ENCODE peak calls at places on chromosomes 2 and 18, in five cellular contexts. E, D, T, B and C are unnamed samples.

GRCh38 chr2:163347982-163348842 is 387.6 kb downstream of the FIGN start:
- DNase-seq in E (peak), D (peak), T (peak), B (peak), C (no peak)

GRCh38 chr2:40668435-40668834 is 216.5 kb upstream of the SLC8A1 start:
- DNase-seq in E (no peak), D (no peak), T (no peak), B (no peak), C (no peak)

GRCh38 chr2:189762551-189763298 is at the start of gene OSGEPL1:
- DNase-seq in E (peak), D (peak), T (peak), B (peak), C (peak)

GRCh38 chr18:5879479-5879882 is 15.8 kb downstream of the TMEM200C start:
- DNase-seq in E (no peak), D (no peak), T (no peak), B (peak), C (no peak)

GRCh38 chr2:163173591-163173990 is 335.0 kb upstream of the KCNH7 start:
- DNase-seq in E (no peak), D (no peak), T (no peak), B (no peak), C (no peak)

GRCh38 chr2:55843096-55843991 is 80.2 kb downstream of the EFEMP1 start:
- DNase-seq in E (no peak), D (no peak), T (no peak), B (peak), C (peak)

GRCh38 chr2:166180951-166181812 is 53.4 kb upstream of the SCN1A start:
- DNase-seq in E (no peak), D (peak), T (peak), B (peak), C (no peak)

GRCh38 chr18:13551841-13552733 is 174.3 kb downstream of the FAM210A start:
- DNase-seq in E (no peak), D (no peak), T (no peak), B (no peak), C (no peak)

GRCh38 chr2:179129574-179130238 is 79.8 kb upstream of the CCDC141 start:
- DNase-seq in E (no peak), D (no peak), T (no peak), B (no peak), C (no peak)

GRCh38 chr2:213545481-213545880 is 261.2 kb downstream of the SPAG16 start:
- DNase-seq in E (no peak), D (no peak), T (no peak), B (no peak), C (no peak)

GRCh38 chr18:61765097-61765496 is 127.7 kb downstream of the RNF152 start:
- DNase-seq in E (no peak), D (no peak), T (no peak), B (peak), C (no peak)

GRCh38 chr2:35651688-35652323 is 703.8 kb upstream of the CRIM1 start:
- DNase-seq in E (no peak), D (no peak), T (no peak), B (no peak), C (peak)

GRCh38 chr2:238700122-238700457 is 147.8 kb upstream of the TWIST2 start:
- DNase-seq in E (peak), D (no peak), T (no peak), B (no peak), C (no peak)

GRCh38 chr2:158725496-158725895 is 69.6 kb upstream of the DAPL1 start:
- DNase-seq in E (no peak), D (no peak), T (no peak), B (no peak), C (no peak)

GRCh38 chr18:54787098-54787497 is 41.2 kb upstream of the RAB27B start:
- DNase-seq in E (no peak), D (no peak), T (no peak), B (no peak), C (no peak)

GRCh38 chr2:85179541-85179940 is 46.3 kb downstream of the TCF7L1 start:
- DNase-seq in E (no peak), D (no peak), T (no peak), B (no peak), C (no peak)

GRCh38 chr18:63162271-63163014 is 157.1 kb downstream of the BCL2 start:
- DNase-seq in E (no peak), D (no peak), T (no peak), B (no peak), C (no peak)

GRCh38 chr2:70525032-70525431 is 28.6 kb downstream of the TGFA start:
- DNase-seq in E (no peak), D (no peak), T (no peak), B (no peak), C (no peak)

GRCh38 chr18:62030091-62030985 is 137.5 kb upstream of the RNF152 start:
- DNase-seq in E (no peak), D (no peak), T (no peak), B (peak), C (no peak)

GRCh38 chr2:37180006-37180639 is 8.3 kb downstream of the SULT6B1 start:
- DNase-seq in E (peak), D (no peak), T (no peak), B (no peak), C (no peak)

GRCh38 chr2:8679827-8680731 is 1.8 kb upstream of the ID2 start:
- DNase-seq in E (no peak), D (no peak), T (peak), B (no peak), C (no peak)

GRCh38 chr2:136253288-136254004 is 135.5 kb upstream of the CXCR4 start:
- DNase-seq in E (no peak), D (peak), T (no peak), B (no peak), C (no peak)

GRCh38 chr2:45746888-45747287 is 95.4 kb downstream of the PRKCE start:
- DNase-seq in E (no peak), D (no peak), T (no peak), B (no peak), C (no peak)

GRCh38 chr2:169933124-169933711 is 106.0 kb downstream of the UBR3 start:
- DNase-seq in E (no peak), D (no peak), T (no peak), B (no peak), C (peak)

GRCh38 chr2:23286765-23287155 is 98.2 kb upstream of the KLHL29 start:
- DNase-seq in E (peak), D (no peak), T (no peak), B (peak), C (no peak)

GRCh38 chr2:61710711-61711110 is 143.1 kb downstream of the FAM161A start:
- DNase-seq in E (peak), D (no peak), T (no peak), B (no peak), C (no peak)

GRCh38 chr2:191678437-191679110 is 638 bp downstream of the NABP1 start:
- DNase-seq in E (no peak), D (peak), T (peak), B (no peak), C (no peak)

GRCh38 chr2:85578243-85579180 is 1.1 kb downstream of the VAMP8 start:
- DNase-seq in E (no peak), D (peak), T (peak), B (no peak), C (no peak)

GRCh38 chr2:11234309-11234708 is 79.0 kb downstream of the SLC66A3 start:
- DNase-seq in E (no peak), D (no peak), T (no peak), B (no peak), C (no peak)

GRCh38 chr2:227853765-227854271 is 17.6 kb upstream of the DAW1 start:
- DNase-seq in E (no peak), D (no peak), T (no peak), B (no peak), C (no peak)

GRCh38 chr2:99183025-99183424 is 2.0 kb downstream of the MRPL30 start:
- DNase-seq in E (no peak), D (no peak), T (no peak), B (no peak), C (peak)

GRCh38 chr2:142841788-142842187 is 35.7 kb upstream of the KYNU start:
- DNase-seq in E (no peak), D (no peak), T (no peak), B (no peak), C (no peak)

GRCh38 chr18:51028201-51028805 is 1.7 kb upstream of the SMAD4 start:
- DNase-seq in E (no peak), D (no peak), T (no peak), B (no peak), C (no peak)

GRCh38 chr2:177030391-177031000 is 182.1 kb upstream of the HNRNPA3 start:
- DNase-seq in E (no peak), D (no peak), T (no peak), B (no peak), C (no peak)

GRCh38 chr2:120379916-120380893 is 34.3 kb downstream of the INHBB start:
- DNase-seq in E (no peak), D (peak), T (no peak), B (no peak), C (no peak)

GRCh38 chr2:19708776-19709175 is 193.0 kb downstream of the TTC32 start:
- DNase-seq in E (no peak), D (no peak), T (no peak), B (no peak), C (no peak)

GRCh38 chr2:22855081-22855480 is 529.9 kb upstream of the KLHL29 start:
- DNase-seq in E (no peak), D (no peak), T (no peak), B (no peak), C (no peak)

GRCh38 chr2:120436885-120437603 is 91.1 kb downstream of the INHBB start:
- DNase-seq in E (no peak), D (no peak), T (no peak), B (peak), C (peak)

GRCh38 chr2:177329035-177329434 is 63.5 kb upstream of the AGPS start:
- DNase-seq in E (no peak), D (no peak), T (no peak), B (no peak), C (no peak)

DNA sequence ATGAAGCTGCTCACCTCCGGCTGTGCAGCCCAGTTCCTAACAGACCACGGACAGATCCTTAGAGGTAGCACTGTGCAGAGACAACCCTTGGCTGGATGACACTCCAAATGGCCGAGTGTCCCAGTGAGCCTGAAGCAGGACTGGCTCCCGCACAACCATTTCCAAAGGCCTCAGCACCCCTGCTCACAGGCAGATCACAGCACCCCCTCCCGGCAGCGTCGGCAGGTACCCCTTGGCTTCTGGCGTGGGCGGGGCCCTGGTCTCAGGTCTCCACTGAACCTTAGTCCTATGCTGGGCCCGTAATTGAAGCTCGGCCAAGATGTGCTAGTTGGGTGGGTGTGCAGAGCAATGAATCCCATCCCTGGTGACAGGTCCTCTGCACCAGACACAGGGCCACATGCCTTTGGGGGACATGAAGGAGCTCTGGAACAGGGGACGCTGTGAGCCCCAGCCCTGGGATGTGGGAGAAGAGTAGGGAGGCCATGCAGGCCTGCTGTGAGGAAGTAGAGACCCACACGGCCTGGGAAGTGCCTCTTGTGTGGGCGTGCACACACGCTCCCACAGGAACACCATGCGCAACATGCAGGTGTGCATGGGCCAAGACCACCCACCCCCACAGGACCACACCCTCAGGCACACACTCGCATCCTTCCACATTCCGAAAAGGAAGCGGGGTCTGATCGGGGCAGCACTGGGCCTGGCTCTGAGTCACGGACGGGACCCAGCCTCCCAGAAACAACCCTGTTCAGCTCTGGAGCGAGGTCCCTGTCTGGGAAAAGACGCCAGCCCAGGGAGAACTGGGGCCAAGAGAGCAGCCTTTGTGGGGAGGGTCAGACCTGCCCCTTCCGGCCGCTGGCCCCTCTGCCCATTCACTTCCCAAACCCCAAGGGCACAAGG is 2.8 kb downstream of the DUSP2 start:
- DNase-seq in E (no peak), D (peak), T (peak), B (no peak), C (no peak)
- TF ChIP-seq CTCF in E (no peak), D (no peak), T (no peak), B (no peak), C (no peak)

GRCh38 chr2:48346124-48346536 is 183.8 kb upstream of the STON1 start:
- DNase-seq in E (no peak), D (no peak), T (no peak), B (peak), C (no peak)
- H3K4me3 ChIP-seq in E (no peak), D (no peak), T (no peak), B (no peak), C (no peak)

GRCh38 chr18:76847926-76848325 is 25.6 kb downstream of the ZNF236 start:
- DNase-seq in E (no peak), D (no peak), T (no peak), B (no peak), C (no peak)
- TF ChIP-seq CTCF in E (no peak), D (no peak), T (no peak), B (peak), C (no peak)

DNA sequence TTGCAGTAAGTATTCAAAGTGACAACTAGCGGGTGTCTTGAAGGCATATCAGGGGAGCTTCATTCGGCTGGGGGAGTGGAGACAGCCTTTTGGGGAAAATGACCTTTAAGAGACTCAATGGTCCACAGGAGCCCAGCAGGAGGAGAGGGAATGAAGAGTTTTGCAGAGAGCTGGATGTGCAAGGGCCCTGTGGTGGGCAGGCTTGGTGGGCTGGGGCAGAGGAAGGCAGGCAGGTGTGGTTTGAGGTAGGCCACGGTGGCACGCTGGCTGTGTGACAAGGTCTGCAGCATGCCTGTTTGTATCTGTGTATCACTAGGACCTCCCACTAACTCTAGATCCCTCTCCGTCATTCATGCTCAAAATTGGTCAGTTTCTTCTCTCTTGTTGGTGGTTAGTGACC is 53.7 kb downstream of the CD8B2 start:
- DNase-seq in E (no peak), D (no peak), T (no peak), B (no peak), C (no peak)
- H3K4me3 ChIP-seq in E (no peak), D (no peak), T (no peak), B (no peak), C (no peak)

DNA sequence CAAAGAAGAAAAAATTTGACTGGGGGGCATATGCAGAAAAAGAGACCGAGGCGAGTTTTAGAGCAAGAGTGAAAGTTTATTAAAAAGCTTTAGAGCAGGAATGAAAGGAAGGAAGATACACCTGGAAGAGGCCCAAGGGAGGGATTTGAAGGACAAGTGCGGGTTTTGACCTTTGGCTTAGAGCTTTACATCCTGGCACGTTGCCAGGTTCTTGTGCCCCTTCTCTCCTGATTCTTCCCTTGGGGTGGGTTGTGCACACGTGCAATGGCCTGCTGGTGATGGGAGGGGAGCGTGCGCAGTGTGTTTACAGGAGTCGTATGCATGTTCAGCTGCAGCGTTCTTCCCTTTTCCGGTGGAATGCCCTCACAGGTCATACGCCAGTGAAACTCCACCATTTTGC is 208.8 kb downstream of the NBAS start:
- DNase-seq in E (no peak), D (no peak), T (peak), B (no peak), C (no peak)
- TF ChIP-seq CTCF in E (no peak), D (no peak), T (no peak), B (no peak), C (no peak)

DNA sequence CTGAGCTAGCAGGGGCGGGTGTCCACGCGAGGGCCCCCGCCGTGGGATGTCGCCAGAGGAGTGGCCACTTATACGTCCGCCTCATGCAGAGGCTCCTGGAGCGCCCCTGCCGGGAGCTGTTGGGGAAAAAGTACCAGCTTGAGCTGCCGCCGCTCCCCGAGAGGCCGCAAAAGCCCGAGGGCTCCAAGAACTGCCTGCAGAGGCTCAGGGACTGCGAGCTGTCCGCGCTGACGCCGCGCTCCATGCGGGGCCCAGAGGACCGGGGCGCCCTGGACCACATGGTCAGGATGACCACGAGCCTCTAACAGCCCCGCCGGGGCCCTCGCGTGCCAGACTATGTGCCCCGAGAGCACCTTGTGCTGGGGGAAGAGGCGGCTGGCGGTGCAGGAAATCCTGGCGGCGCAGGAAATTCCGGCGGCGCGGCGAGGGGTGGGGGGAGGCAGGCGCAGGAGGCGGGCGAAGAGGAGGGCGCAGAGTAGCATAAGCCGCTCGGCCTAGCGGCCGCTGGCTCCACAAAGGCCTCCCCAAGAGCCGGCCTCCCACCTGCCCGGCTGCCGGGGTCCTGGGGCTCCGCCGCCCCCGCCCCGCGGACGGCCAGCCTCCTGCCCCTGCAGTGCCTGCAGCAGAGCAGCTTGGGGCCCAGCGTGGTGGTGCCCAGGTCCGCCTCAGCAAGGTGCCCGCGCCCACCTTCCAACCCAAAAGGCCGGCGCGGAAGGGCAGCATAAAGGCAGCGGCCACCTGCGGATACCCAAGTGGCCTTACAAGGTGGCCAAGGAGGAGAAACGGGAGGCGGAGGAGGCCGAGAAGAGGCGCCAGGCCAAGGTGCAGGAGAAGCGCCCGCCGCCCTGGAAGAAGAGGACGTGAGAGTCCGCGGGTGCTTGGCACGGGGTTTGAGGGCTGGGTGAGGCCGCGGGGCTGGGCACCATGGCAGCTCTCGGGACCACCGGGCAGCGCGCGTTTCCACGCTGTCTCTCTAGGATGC is 42.1 kb upstream of the TRIM43B start:
- DNase-seq in E (no peak), D (peak), T (peak), B (peak), C (peak)
- H3K4me3 ChIP-seq in E (peak), D (peak), T (peak), B (peak), C (peak)

GRCh38 chr2:199460101-199460671 is 2.4 kb upstream of the SATB2 start:
- DNase-seq in E (no peak), D (no peak), T (no peak), B (no peak), C (no peak)

GRCh38 chr2:199458017-199458805 is 472 bp upstream of the SATB2 start:
- DNase-seq in E (peak), D (peak), T (peak), B (no peak), C (no peak)

GRCh38 chr2:199458806-199459285 is 1.1 kb upstream of the SATB2 start:
- DNase-seq in E (peak), D (peak), T (no peak), B (no peak), C (no peak)

GRCh38 chr2:199460808-199461454 is 3.2 kb upstream of the SATB2 start:
- DNase-seq in E (no peak), D (no peak), T (no peak), B (no peak), C (no peak)

DNA sequence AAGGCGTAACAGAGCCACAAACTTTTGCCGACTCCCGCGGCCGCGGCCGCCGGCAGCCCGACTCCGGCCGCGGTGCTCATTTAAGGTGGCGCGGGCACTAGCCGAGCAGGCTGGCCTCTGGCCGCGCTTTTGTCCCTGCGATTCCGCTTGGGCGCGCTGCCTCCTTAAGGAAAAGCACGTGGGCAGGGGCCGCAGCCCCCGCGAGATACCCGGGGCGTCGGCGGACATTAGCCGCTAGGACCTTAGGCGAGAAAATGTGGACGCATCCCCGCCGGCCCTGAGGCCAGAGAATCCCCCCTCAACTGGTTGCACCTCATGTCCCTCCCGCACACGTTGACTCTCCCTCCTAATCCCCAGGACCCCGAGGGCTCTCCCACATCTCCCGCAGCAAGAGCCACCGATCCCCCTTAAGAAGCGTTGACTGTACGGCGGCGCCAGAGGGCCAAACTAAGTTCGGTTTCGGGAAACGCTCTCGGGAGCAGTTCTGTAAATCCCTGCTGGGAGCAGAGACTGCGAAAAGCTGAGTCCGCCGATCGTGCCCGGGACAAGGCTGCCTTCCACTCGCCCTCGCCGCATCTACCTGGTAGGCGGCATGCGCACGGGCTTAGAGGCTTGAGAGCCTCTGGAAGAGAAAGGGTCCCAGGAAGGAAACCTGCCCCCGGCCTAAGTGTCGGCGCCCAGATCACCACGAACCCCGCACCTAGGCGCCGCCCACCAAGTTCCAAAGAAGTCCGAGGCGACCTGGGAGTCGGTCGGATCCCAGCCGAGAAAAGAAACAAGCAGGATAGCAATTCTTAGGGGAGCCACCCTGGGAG is 1.8 kb upstream of the SATB2 start:
- DNase-seq in E (peak), D (peak), T (peak), B (peak), C (peak)
- TF ChIP-seq CTCF in E (no peak), D (no peak), T (no peak), B (no peak), C (peak)